ENCODE peak calls at places on chromosome 16, in six cellular contexts. One of them, this sample, is unnamed.

GRCh38 chr16:11328172-11329079 is 16.8 kb upstream of the RMI2 start:
- DNase-seq in fibroblast of pulmonary artery: peak
- DNase-seq in mesendoderm: peak
- DNase-seq in aorta: peak
- DNase-seq in Caki2: peak
- DNase-seq in astrocyte of the spinal cord: peak
- DNase-seq in this sample: peak

GRCh38 chr16:47387026-47387734 is 73.7 kb downstream of the ITFG1 start:
- DNase-seq in fibroblast of pulmonary artery: no peak
- DNase-seq in mesendoderm: no peak
- DNase-seq in aorta: no peak
- DNase-seq in Caki2: no peak
- DNase-seq in astrocyte of the spinal cord: no peak
- DNase-seq in this sample: no peak

GRCh38 chr16:57023541-57024249 is 34.3 kb downstream of the NLRC5 start:
- DNase-seq in fibroblast of pulmonary artery: no peak
- DNase-seq in mesendoderm: no peak
- DNase-seq in aorta: no peak
- DNase-seq in Caki2: no peak
- DNase-seq in astrocyte of the spinal cord: no peak
- DNase-seq in this sample: no peak

GRCh38 chr16:2531371-2531695 is at the start of gene CEMP1:
- DNase-seq in fibroblast of pulmonary artery: no peak
- DNase-seq in mesendoderm: no peak
- DNase-seq in aorta: no peak
- DNase-seq in Caki2: no peak
- DNase-seq in astrocyte of the spinal cord: no peak
- DNase-seq in this sample: no peak

GRCh38 chr16:48014349-48015135 is 141.3 kb downstream of the ABCC12 start:
- DNase-seq in fibroblast of pulmonary artery: peak
- DNase-seq in mesendoderm: peak
- DNase-seq in aorta: no peak
- DNase-seq in Caki2: peak
- DNase-seq in astrocyte of the spinal cord: peak
- DNase-seq in this sample: peak

GRCh38 chr16:89422527-89422904 is 67.8 kb downstream of the ANKRD11 start:
- DNase-seq in fibroblast of pulmonary artery: peak
- DNase-seq in mesendoderm: no peak
- DNase-seq in aorta: peak
- DNase-seq in Caki2: no peak
- DNase-seq in astrocyte of the spinal cord: peak
- DNase-seq in this sample: peak

GRCh38 chr16:57564571-57565270 is 22.3 kb downstream of the ADGRG5 start:
- DNase-seq in fibroblast of pulmonary artery: peak
- DNase-seq in mesendoderm: peak
- DNase-seq in aorta: no peak
- DNase-seq in Caki2: no peak
- DNase-seq in astrocyte of the spinal cord: peak
- DNase-seq in this sample: no peak

GRCh38 chr16:28118636-28119035 is 55.1 kb upstream of the GSG1L start:
- DNase-seq in fibroblast of pulmonary artery: no peak
- DNase-seq in mesendoderm: no peak
- DNase-seq in aorta: no peak
- DNase-seq in Caki2: no peak
- DNase-seq in astrocyte of the spinal cord: no peak
- DNase-seq in this sample: no peak

GRCh38 chr16:5071681-5072333 is at the start of gene ALG1:
- DNase-seq in fibroblast of pulmonary artery: peak
- DNase-seq in mesendoderm: peak
- DNase-seq in aorta: peak
- DNase-seq in Caki2: peak
- DNase-seq in astrocyte of the spinal cord: peak
- DNase-seq in this sample: peak

GRCh38 chr16:4373909-4374742 is 2.5 kb downstream of the VASN start:
- DNase-seq in fibroblast of pulmonary artery: peak
- DNase-seq in mesendoderm: peak
- DNase-seq in aorta: peak
- DNase-seq in Caki2: no peak
- DNase-seq in astrocyte of the spinal cord: peak
- DNase-seq in this sample: peak

GRCh38 chr16:23384878-23385277 is 68.1 kb downstream of the COG7 start:
- DNase-seq in fibroblast of pulmonary artery: no peak
- DNase-seq in mesendoderm: no peak
- DNase-seq in aorta: no peak
- DNase-seq in Caki2: no peak
- DNase-seq in astrocyte of the spinal cord: peak
- DNase-seq in this sample: no peak

GRCh38 chr16:29306953-29307597 is 99.4 kb downstream of the NPIPB11 start:
- DNase-seq in fibroblast of pulmonary artery: no peak
- DNase-seq in mesendoderm: no peak
- DNase-seq in aorta: no peak
- DNase-seq in Caki2: no peak
- DNase-seq in astrocyte of the spinal cord: peak
- DNase-seq in this sample: no peak

GRCh38 chr16:77171750-77172635 is 19.0 kb upstream of the MON1B start:
- DNase-seq in fibroblast of pulmonary artery: peak
- DNase-seq in mesendoderm: peak
- DNase-seq in aorta: no peak
- DNase-seq in Caki2: peak
- DNase-seq in astrocyte of the spinal cord: peak
- DNase-seq in this sample: peak

GRCh38 chr16:85846461-85846860 is 47.0 kb downstream of the COX4I1 start:
- DNase-seq in fibroblast of pulmonary artery: no peak
- DNase-seq in mesendoderm: no peak
- DNase-seq in aorta: peak
- DNase-seq in Caki2: no peak
- DNase-seq in astrocyte of the spinal cord: no peak
- DNase-seq in this sample: no peak

GRCh38 chr16:57559075-57559790 is 16.8 kb downstream of the ADGRG5 start:
- DNase-seq in fibroblast of pulmonary artery: no peak
- DNase-seq in mesendoderm: no peak
- DNase-seq in aorta: no peak
- DNase-seq in Caki2: no peak
- DNase-seq in astrocyte of the spinal cord: no peak
- DNase-seq in this sample: no peak

GRCh38 chr16:29198731-29199521 is 207.6 kb downstream of the NPIPB11 start:
- DNase-seq in fibroblast of pulmonary artery: peak
- DNase-seq in mesendoderm: no peak
- DNase-seq in aorta: peak
- DNase-seq in Caki2: no peak
- DNase-seq in astrocyte of the spinal cord: no peak
- DNase-seq in this sample: no peak

GRCh38 chr16:89012622-89012995 is 35.6 kb upstream of the CBFA2T3 start:
- DNase-seq in fibroblast of pulmonary artery: no peak
- DNase-seq in mesendoderm: no peak
- DNase-seq in aorta: no peak
- DNase-seq in Caki2: no peak
- DNase-seq in astrocyte of the spinal cord: no peak
- DNase-seq in this sample: no peak

GRCh38 chr16:29922986-29923501 is 3.0 kb downstream of the KCTD13 start:
- DNase-seq in fibroblast of pulmonary artery: no peak
- DNase-seq in mesendoderm: no peak
- DNase-seq in aorta: no peak
- DNase-seq in Caki2: no peak
- DNase-seq in astrocyte of the spinal cord: no peak
- DNase-seq in this sample: no peak

GRCh38 chr16:83928341-83929055 is 24.5 kb upstream of the OSGIN1 start:
- DNase-seq in fibroblast of pulmonary artery: peak
- DNase-seq in mesendoderm: peak
- DNase-seq in aorta: no peak
- DNase-seq in Caki2: peak
- DNase-seq in astrocyte of the spinal cord: peak
- DNase-seq in this sample: peak

GRCh38 chr16:73032548-73033270 is 15.2 kb downstream of the ZFHX3 start:
- DNase-seq in fibroblast of pulmonary artery: no peak
- DNase-seq in mesendoderm: peak
- DNase-seq in aorta: peak
- DNase-seq in Caki2: no peak
- DNase-seq in astrocyte of the spinal cord: no peak
- DNase-seq in this sample: no peak

GRCh38 chr16:9311303-9311954 is 220.0 kb downstream of the HAPSTR1 start:
- DNase-seq in fibroblast of pulmonary artery: no peak
- DNase-seq in mesendoderm: peak
- DNase-seq in aorta: no peak
- DNase-seq in Caki2: no peak
- DNase-seq in astrocyte of the spinal cord: no peak
- DNase-seq in this sample: no peak

GRCh38 chr16:21501869-21502667 is 97.3 kb upstream of the METTL9 start:
- DNase-seq in fibroblast of pulmonary artery: peak
- DNase-seq in mesendoderm: peak
- DNase-seq in aorta: peak
- DNase-seq in Caki2: peak
- DNase-seq in astrocyte of the spinal cord: peak
- DNase-seq in this sample: peak

GRCh38 chr16:14632693-14633569 is at the start of gene BFAR:
- DNase-seq in fibroblast of pulmonary artery: peak
- DNase-seq in mesendoderm: peak
- DNase-seq in aorta: peak
- DNase-seq in Caki2: peak
- DNase-seq in astrocyte of the spinal cord: peak
- DNase-seq in this sample: peak

GRCh38 chr16:74999208-74999682 is 421 bp downstream of the ZNRF1 start:
- DNase-seq in fibroblast of pulmonary artery: no peak
- DNase-seq in mesendoderm: peak
- DNase-seq in aorta: peak
- DNase-seq in Caki2: no peak
- DNase-seq in astrocyte of the spinal cord: no peak
- DNase-seq in this sample: no peak

GRCh38 chr16:67210069-67210937 is 11.4 kb downstream of the ELMO3 start:
- DNase-seq in fibroblast of pulmonary artery: no peak
- DNase-seq in mesendoderm: no peak
- DNase-seq in aorta: no peak
- DNase-seq in Caki2: no peak
- DNase-seq in astrocyte of the spinal cord: no peak
- DNase-seq in this sample: no peak

GRCh38 chr16:64893386-64893785 is 228.5 kb downstream of the CDH11 start:
- DNase-seq in fibroblast of pulmonary artery: no peak
- DNase-seq in mesendoderm: no peak
- DNase-seq in aorta: no peak
- DNase-seq in Caki2: no peak
- DNase-seq in astrocyte of the spinal cord: no peak
- DNase-seq in this sample: peak

GRCh38 chr16:3348547-3349167 is 7.0 kb upstream of the OR2C1 start:
- DNase-seq in fibroblast of pulmonary artery: no peak
- DNase-seq in mesendoderm: no peak
- DNase-seq in aorta: no peak
- DNase-seq in Caki2: no peak
- DNase-seq in astrocyte of the spinal cord: no peak
- DNase-seq in this sample: no peak

GRCh38 chr16:85567101-85567866 is 45.8 kb upstream of the GSE1 start:
- DNase-seq in fibroblast of pulmonary artery: no peak
- DNase-seq in mesendoderm: peak
- DNase-seq in aorta: no peak
- DNase-seq in Caki2: peak
- DNase-seq in astrocyte of the spinal cord: no peak
- DNase-seq in this sample: peak

GRCh38 chr16:57513371-57514102 is 22.8 kb downstream of the CCDC102A start:
- DNase-seq in fibroblast of pulmonary artery: no peak
- DNase-seq in mesendoderm: no peak
- DNase-seq in aorta: no peak
- DNase-seq in Caki2: peak
- DNase-seq in astrocyte of the spinal cord: no peak
- DNase-seq in this sample: no peak

GRCh38 chr16:10210979-10211378 is 28.8 kb upstream of the GRIN2A start:
- DNase-seq in fibroblast of pulmonary artery: no peak
- DNase-seq in mesendoderm: no peak
- DNase-seq in aorta: no peak
- DNase-seq in Caki2: no peak
- DNase-seq in astrocyte of the spinal cord: no peak
- DNase-seq in this sample: no peak

GRCh38 chr16:28063047-28063521 is 430 bp downstream of the GSG1L start:
- DNase-seq in fibroblast of pulmonary artery: peak
- DNase-seq in mesendoderm: peak
- DNase-seq in aorta: peak
- DNase-seq in Caki2: no peak
- DNase-seq in astrocyte of the spinal cord: no peak
- DNase-seq in this sample: no peak

GRCh38 chr16:73956592-73957495 is 339.8 kb upstream of the PSMD7 start:
- DNase-seq in fibroblast of pulmonary artery: peak
- DNase-seq in mesendoderm: peak
- DNase-seq in aorta: peak
- DNase-seq in Caki2: peak
- DNase-seq in astrocyte of the spinal cord: peak
- DNase-seq in this sample: peak

GRCh38 chr16:70757183-70757582 is 43.8 kb downstream of the VAC14 start:
- DNase-seq in fibroblast of pulmonary artery: no peak
- DNase-seq in mesendoderm: no peak
- DNase-seq in aorta: no peak
- DNase-seq in Caki2: no peak
- DNase-seq in astrocyte of the spinal cord: no peak
- DNase-seq in this sample: no peak

GRCh38 chr16:85821441-85821901 is 22.0 kb downstream of the COX4I1 start:
- DNase-seq in fibroblast of pulmonary artery: peak
- DNase-seq in mesendoderm: peak
- DNase-seq in aorta: peak
- DNase-seq in Caki2: peak
- DNase-seq in astrocyte of the spinal cord: peak
- DNase-seq in this sample: peak

GRCh38 chr16:71628810-71629209 is 2.8 kb downstream of the MARVELD3 start:
- DNase-seq in fibroblast of pulmonary artery: peak
- DNase-seq in mesendoderm: peak
- DNase-seq in aorta: no peak
- DNase-seq in Caki2: no peak
- DNase-seq in astrocyte of the spinal cord: peak
- DNase-seq in this sample: peak

This sample was measured in PC-3.